ENCODE peak calls at places on chromosomes 16 and 17, in seven cellular contexts. M, Q, W, R, F, Z and E are unnamed samples.
A peak's percentile ranks its signal among the peaks of the same experiment; 100 is the strongest.

GRCh38 chr17:78999947-79000395 is 9.6 kb downstream of the CANT1 start:
- DNase-seq in M (no peak), Q (no peak), W (no peak), R (no peak), F (no peak), Z (no peak), E (no peak)

GRCh38 chr17:59846391-59847165 is 46.2 kb downstream of the TUBD1 start:
- DNase-seq in M (peak; percentile 94), Q (no peak), W (no peak), R (peak; percentile 91), F (no peak), Z (peak; percentile 99), E (peak; percentile 79)

GRCh38 chr17:76147211-76148014 is 6.4 kb upstream of the FOXJ1 start:
- DNase-seq in M (peak; percentile 35), Q (no peak), W (peak; percentile 67), R (no peak), F (no peak), Z (peak; percentile 45), E (no peak)

GRCh38 chr17:37490022-37490587 is 414 bp downstream of the DUSP14 start:
- DNase-seq in M (no peak), Q (peak; percentile 83), W (peak; percentile 88), R (no peak), F (peak; percentile 80), Z (peak; percentile 52), E (no peak)

GRCh38 chr17:37239690-37240344 is 136.0 kb upstream of the C17orf78 start:
- DNase-seq in M (peak; percentile 3), Q (no peak), W (peak; percentile 33), R (no peak), F (peak; percentile 30), Z (peak; percentile 8), E (no peak)

GRCh38 chr16:79929260-79929977 is 328.9 kb upstream of the MAF start:
- DNase-seq in M (no peak), Q (no peak), W (no peak), R (no peak), F (no peak), Z (no peak), E (no peak)

GRCh38 chr17:57484826-57485565 is 228.7 kb downstream of the MSI2 start:
- DNase-seq in M (no peak), Q (no peak), W (no peak), R (no peak), F (peak; percentile 23), Z (no peak), E (no peak)

GRCh38 chr17:81950501-81950900 is 3.5 kb upstream of the MYADML2 start:
- DNase-seq in M (no peak), Q (no peak), W (no peak), R (no peak), F (no peak), Z (no peak), E (no peak)

GRCh38 chr17:40553694-40554534 is 11.4 kb downstream of the CCR7 start:
- DNase-seq in M (no peak), Q (no peak), W (no peak), R (no peak), F (peak; percentile 91), Z (peak; percentile 48), E (no peak)

GRCh38 chr17:62869885-62870580 is 61.9 kb upstream of the MARCHF10 start:
- DNase-seq in M (no peak), Q (peak; percentile 53), W (peak; percentile 81), R (no peak), F (no peak), Z (no peak), E (no peak)

GRCh38 chr17:6910987-6911603 is 79.6 kb upstream of the TEKT1 start:
- DNase-seq in M (peak; percentile 29), Q (no peak), W (peak; percentile 41), R (no peak), F (peak; percentile 46), Z (peak; percentile 23), E (peak; percentile 33)

GRCh38 chr17:8192070-8192815 is 2.3 kb upstream of the BORCS6 start:
- DNase-seq in M (no peak), Q (peak; percentile 82), W (peak; percentile 82), R (peak; percentile 87), F (peak; percentile 91), Z (peak; percentile 93), E (peak; percentile 83)

GRCh38 chr17:48351916-48352332 is 78.1 kb downstream of the SKAP1 start:
- DNase-seq in M (peak; percentile 46), Q (no peak), W (peak; percentile 32), R (no peak), F (peak; percentile 55), Z (peak; percentile 5), E (no peak)

GRCh38 chr16:86755571-86756006 is 177.2 kb downstream of the FOXL1 start:
- DNase-seq in M (no peak), Q (no peak), W (no peak), R (no peak), F (no peak), Z (no peak), E (no peak)

GRCh38 chr17:79799538-79800324 is 2.9 kb upstream of the CBX8 start:
- DNase-seq in M (no peak), Q (peak; percentile 63), W (no peak), R (no peak), F (no peak), Z (no peak), E (no peak)

GRCh38 chr16:51353055-51353454 is 202.0 kb upstream of the SALL1 start:
- DNase-seq in M (no peak), Q (no peak), W (no peak), R (no peak), F (no peak), Z (no peak), E (no peak)

GRCh38 chr16:2584742-2585650 is 47.2 kb downstream of the PDPK1 start:
- DNase-seq in M (no peak), Q (no peak), W (no peak), R (no peak), F (no peak), Z (no peak), E (no peak)

GRCh38 chr17:48335858-48336500 is 94.0 kb downstream of the SKAP1 start:
- DNase-seq in M (peak; percentile 78), Q (no peak), W (peak; percentile 34), R (peak; percentile 37), F (peak; percentile 64), Z (peak; percentile 42), E (peak; percentile 62)

GRCh38 chr16:11679941-11680911 is 12.0 kb downstream of the SNN start:
- DNase-seq in M (no peak), Q (no peak), W (no peak), R (no peak), F (no peak), Z (no peak), E (no peak)

GRCh38 chr16:30121741-30122620 is 1.0 kb downstream of the MAPK3 start:
- DNase-seq in M (no peak), Q (peak; percentile 47), W (peak; percentile 43), R (no peak), F (no peak), Z (no peak), E (no peak)

GRCh38 chr17:19579192-19579668 is 45.6 kb downstream of the SLC47A1 start:
- DNase-seq in M (no peak), Q (peak; percentile 56), W (peak; percentile 64), R (no peak), F (no peak), Z (no peak), E (no peak)

GRCh38 chr17:9904277-9905077 is 594 bp downstream of the RCVRN start:
- DNase-seq in M (no peak), Q (no peak), W (no peak), R (no peak), F (no peak), Z (no peak), E (no peak)

GRCh38 chr16:471353-472198 is 46.1 kb downstream of the RAB11FIP3 start:
- DNase-seq in M (no peak), Q (peak; percentile 83), W (peak; percentile 55), R (no peak), F (no peak), Z (no peak), E (no peak)

GRCh38 chr16:14150796-14151195 is 79.7 kb downstream of the MRTFB start:
- DNase-seq in M (no peak), Q (no peak), W (no peak), R (no peak), F (no peak), Z (no peak), E (no peak)

GRCh38 chr17:47838636-47839035 is 2.4 kb downstream of the SCRN2 start:
- DNase-seq in M (no peak), Q (no peak), W (no peak), R (no peak), F (no peak), Z (no peak), E (no peak)

GRCh38 chr17:57859601-57860413 is 10.0 kb upstream of the MRPS23 start:
- DNase-seq in M (no peak), Q (no peak), W (no peak), R (no peak), F (no peak), Z (no peak), E (no peak)

GRCh38 chr17:30554839-30555751 is 77.9 kb downstream of the GOSR1 start:
- DNase-seq in M (peak; percentile 10), Q (peak; percentile 75), W (no peak), R (no peak), F (peak; percentile 46), Z (peak; percentile 30), E (no peak)
- TF ChIP-seq SIN3A in M (no peak), Q (no peak), W (no peak), R (no peak), F (no peak), Z (no peak), E (no peak)

DNA sequence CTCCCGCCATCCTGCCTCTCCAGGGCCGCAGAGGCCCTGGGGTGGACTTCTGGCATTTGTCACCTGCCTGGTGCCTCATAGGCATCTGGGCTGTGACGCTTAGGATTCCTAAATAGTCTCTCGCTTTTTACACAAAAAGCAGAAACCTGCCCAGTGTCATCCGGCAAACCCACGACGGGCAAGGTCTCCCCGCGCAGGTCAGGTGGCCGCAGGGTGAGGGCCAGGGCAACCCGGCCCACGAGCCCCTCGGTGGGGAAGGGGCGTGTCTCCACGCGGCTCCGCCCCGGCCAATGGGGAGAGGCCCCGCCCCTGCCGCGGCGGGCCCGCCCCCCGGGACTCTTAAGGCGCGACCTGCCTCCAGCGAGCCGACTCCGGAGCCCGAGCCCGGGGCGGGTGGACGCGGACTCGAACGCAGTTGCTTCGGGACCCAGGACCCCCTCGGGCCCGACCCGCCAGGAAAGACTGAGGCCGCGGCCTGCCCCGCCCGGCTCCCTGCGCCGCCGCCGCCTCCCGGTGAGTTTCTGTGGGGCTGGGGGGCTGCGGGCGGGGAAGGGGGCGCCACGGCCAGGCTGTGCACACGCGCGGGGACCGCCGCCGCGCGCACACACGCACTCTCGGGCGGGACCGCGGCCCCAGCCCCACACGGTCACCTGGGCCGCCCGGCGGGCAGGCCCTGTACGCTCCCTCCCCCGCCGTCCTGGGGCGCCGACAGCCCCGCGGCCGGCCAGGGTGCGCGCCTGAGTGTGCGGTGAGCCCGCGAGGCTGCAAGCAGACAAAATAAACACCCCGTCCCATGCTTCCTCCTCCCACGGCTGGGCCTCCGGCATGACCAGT is at the start of gene VASN:
- DNase-seq in M (peak; percentile 40), Q (peak; percentile 93), W (peak; percentile 98), R (no peak), F (peak; percentile 86), Z (peak; percentile 59), E (no peak)
- H3K4me1 ChIP-seq in M (peaks cover 44% of the 10 kb centered on the region), Q (peaks cover 42% of the 10 kb centered on the region), W (peaks cover 40% of the 10 kb centered on the region), R (no peaks in the 10 kb centered on the region), F (peaks cover 49% of the 10 kb centered on the region), Z (peaks cover 88% of the 10 kb centered on the region), E (peaks cover 57% of the 10 kb centered on the region)

GRCh38 chr17:64129515-64129764 is 504 bp downstream of the ERN1 start:
- DNase-seq in M (no peak), Q (no peak), W (no peak), R (no peak), F (no peak), Z (no peak), E (no peak)
- TF ChIP-seq SIN3A in M (no peak), Q (no peak), W (no peak), R (no peak), F (no peak), Z (no peak), E (no peak)

GRCh38 chr17:80913928-80914821 is 77.5 kb upstream of the CHMP6 start:
- DNase-seq in M (no peak), Q (no peak), W (no peak), R (no peak), F (no peak), Z (no peak), E (no peak)
- H3K4me1 ChIP-seq in M (no peaks in the 10 kb centered on the region), Q (no peaks in the 10 kb centered on the region), W (no peaks in the 10 kb centered on the region), R (peaks cover 33% of the 10 kb centered on the region), F (no peaks in the 10 kb centered on the region), Z (peaks cover 2% of the 10 kb centered on the region), E (no peaks in the 10 kb centered on the region)